ENCODE peak calls at places on chromosomes 7 and 10, in six cellular contexts. S is stimulated activated CD4-positive, alpha-beta T cell treated with anti-CD3 and anti-CD28 coated beads, Interleukin-1b, Interleukin-23, amount 100 ng/mL, for 1 hour; B is substantia nigra; F is NCI-H1092 treated with DMSO at 0.1 percent for 48 hours; O is GM04504; R is activated naive CD4-positive, alpha-beta T cell treated with Interleukin-2 at 50 U/mL for 16 hours. H is an unnamed sample.

GRCh38 chr7:1287629-1288225 is 55.1 kb downstream of the UNCX start:
- DNase-seq in S (no peak), B (no peak), F (no peak), O (no peak), R (no peak), H (peak; percentile 45)

GRCh38 chr10:73117976-73118743 is 7.9 kb downstream of the NUDT13 start:
- DNase-seq in S (no peak), B (no peak), F (no peak), O (no peak), R (no peak), H (no peak)

GRCh38 chr7:40621592-40621998 is 486.8 kb downstream of the SUGCT start:
- DNase-seq in S (no peak), B (no peak), F (no peak), O (no peak), R (no peak), H (no peak)

GRCh38 chr10:66772511-66772910 is 153.3 kb upstream of the LRRTM3 start:
- DNase-seq in S (no peak), B (no peak), F (no peak), O (no peak), R (no peak), H (no peak)

GRCh38 chr7:134891262-134892001 is 94.9 kb upstream of the AGBL3 start:
- DNase-seq in S (no peak), B (peak; percentile 51), F (peak; percentile 26), O (peak; percentile 79), R (no peak), H (peak; percentile 51)

GRCh38 chr7:132179681-132180080 is 396.6 kb downstream of the PLXNA4 start:
- DNase-seq in S (no peak), B (no peak), F (no peak), O (no peak), R (no peak), H (no peak)

GRCh38 chr7:2606539-2606936 is 25.2 kb upstream of the TTYH3 start:
- DNase-seq in S (no peak), B (no peak), F (no peak), O (no peak), R (no peak), H (no peak)

GRCh38 chr7:148319316-148319808 is 271.2 kb upstream of the C7orf33 start:
- DNase-seq in S (no peak), B (no peak), F (no peak), O (no peak), R (no peak), H (no peak)

GRCh38 chr7:42617781-42618457 is 294.0 kb downstream of the C7orf25 start:
- DNase-seq in S (no peak), B (no peak), F (no peak), O (no peak), R (no peak), H (no peak)

GRCh38 chr7:75601539-75601938 is 109.4 kb downstream of the SPDYE5 start:
- DNase-seq in S (no peak), B (no peak), F (no peak), O (no peak), R (no peak), H (no peak)

GRCh38 chr7:131945313-131945831 is 388.9 kb upstream of the PODXL start:
- DNase-seq in S (no peak), B (no peak), F (peak; percentile 66), O (no peak), R (no peak), H (peak; percentile 13)

GRCh38 chr10:79059859-79060379 is 8.8 kb upstream of the ZMIZ1 start:
- DNase-seq in S (no peak), B (peak; percentile 47), F (no peak), O (no peak), R (no peak), H (peak; percentile 70)

GRCh38 chr7:26690135-26690534 is 174.3 kb downstream of the SKAP2 start:
- DNase-seq in S (no peak), B (no peak), F (no peak), O (no peak), R (no peak), H (no peak)

GRCh38 chr7:26759108-26759507 is 105.3 kb downstream of the SKAP2 start:
- DNase-seq in S (no peak), B (no peak), F (no peak), O (no peak), R (no peak), H (no peak)

GRCh38 chr10:128064615-128065580 is 61.3 kb downstream of the MKI67 start:
- DNase-seq in S (peak; percentile 23), B (peak; percentile 20), F (no peak), O (peak; percentile 76), R (peak; percentile 84), H (peak; percentile 44)

GRCh38 chr7:69912846-69913245 is 314.6 kb downstream of the AUTS2 start:
- DNase-seq in S (no peak), B (no peak), F (no peak), O (no peak), R (no peak), H (no peak)

H was measured in anterior cingulate cortex.